ENCODE peak calls at places on chromosomes 12 and 14, in nine cellular contexts. One of them, this sample, is unnamed.

GRCh38 chr14:38079268-38079667 is 128.4 kb upstream of the SSTR1 start:
- DNase-seq in AG10803: peak
- DNase-seq in GM12865: no peak
- DNase-seq in OCI-LY7: no peak
- DNase-seq in mesendoderm: no peak
- DNase-seq in epithelial cell of esophagus: peak
- DNase-seq in adipocyte: peak
- DNase-seq in breast epithelium: no peak
- DNase-seq in SK-N-SH: no peak
- DNase-seq in this sample: no peak

GRCh38 chr14:42779024-42779423 is 1172.3 kb downstream of the LRFN5 start:
- DNase-seq in SK-N-SH: no peak
- DNase-seq in OCI-LY7: no peak
- DNase-seq in breast epithelium: no peak
- DNase-seq in epithelial cell of esophagus: peak
- DNase-seq in AG10803: no peak
- DNase-seq in GM12865: no peak
- DNase-seq in mesendoderm: no peak
- DNase-seq in adipocyte: no peak
- DNase-seq in this sample: no peak

GRCh38 chr14:101520621-101521305 is 40.5 kb upstream of the DIO3 start:
- DNase-seq in adipocyte: no peak
- DNase-seq in SK-N-SH: no peak
- DNase-seq in epithelial cell of esophagus: no peak
- DNase-seq in breast epithelium: no peak
- DNase-seq in OCI-LY7: no peak
- DNase-seq in mesendoderm: no peak
- DNase-seq in GM12865: no peak
- DNase-seq in AG10803: peak
- DNase-seq in this sample: no peak

GRCh38 chr12:72074065-72074464 is 135.4 kb downstream of the TPH2 start:
- DNase-seq in SK-N-SH: no peak
- DNase-seq in GM12865: no peak
- DNase-seq in adipocyte: no peak
- DNase-seq in OCI-LY7: no peak
- DNase-seq in epithelial cell of esophagus: no peak
- DNase-seq in mesendoderm: no peak
- DNase-seq in breast epithelium: no peak
- DNase-seq in AG10803: no peak
- DNase-seq in this sample: no peak

GRCh38 chr14:96267336-96267735 is 11.3 kb downstream of the BDKRB1 start:
- DNase-seq in SK-N-SH: peak
- DNase-seq in mesendoderm: peak
- DNase-seq in epithelial cell of esophagus: peak
- DNase-seq in GM12865: no peak
- DNase-seq in adipocyte: peak
- DNase-seq in AG10803: peak
- DNase-seq in breast epithelium: no peak
- DNase-seq in OCI-LY7: no peak
- DNase-seq in this sample: no peak

GRCh38 chr12:88634008-88634407 is 53.7 kb upstream of the KITLG start:
- DNase-seq in adipocyte: no peak
- DNase-seq in mesendoderm: no peak
- DNase-seq in breast epithelium: no peak
- DNase-seq in SK-N-SH: no peak
- DNase-seq in AG10803: peak
- DNase-seq in epithelial cell of esophagus: no peak
- DNase-seq in OCI-LY7: no peak
- DNase-seq in GM12865: no peak
- DNase-seq in this sample: no peak

GRCh38 chr12:75834591-75834990 is 197.0 kb downstream of the PHLDA1 start:
- DNase-seq in SK-N-SH: no peak
- DNase-seq in breast epithelium: no peak
- DNase-seq in mesendoderm: no peak
- DNase-seq in adipocyte: no peak
- DNase-seq in OCI-LY7: no peak
- DNase-seq in AG10803: no peak
- DNase-seq in epithelial cell of esophagus: peak
- DNase-seq in GM12865: no peak
- DNase-seq in this sample: no peak

GRCh38 chr14:77264466-77265186 is 6.4 kb downstream of the NGB start:
- DNase-seq in AG10803: no peak
- DNase-seq in adipocyte: no peak
- DNase-seq in breast epithelium: no peak
- DNase-seq in SK-N-SH: no peak
- DNase-seq in mesendoderm: no peak
- DNase-seq in OCI-LY7: no peak
- DNase-seq in epithelial cell of esophagus: no peak
- DNase-seq in GM12865: no peak
- DNase-seq in this sample: no peak

GRCh38 chr14:84750763-84751554 is 779.0 kb upstream of the FLRT2 start:
- DNase-seq in SK-N-SH: no peak
- DNase-seq in breast epithelium: no peak
- DNase-seq in adipocyte: peak
- DNase-seq in OCI-LY7: no peak
- DNase-seq in GM12865: no peak
- DNase-seq in epithelial cell of esophagus: peak
- DNase-seq in mesendoderm: peak
- DNase-seq in AG10803: peak
- DNase-seq in this sample: no peak

GRCh38 chr12:107379852-107380567 is 286.7 kb upstream of the CRY1 start:
- DNase-seq in adipocyte: peak
- DNase-seq in epithelial cell of esophagus: peak
- DNase-seq in AG10803: peak
- DNase-seq in OCI-LY7: no peak
- DNase-seq in breast epithelium: no peak
- DNase-seq in SK-N-SH: no peak
- DNase-seq in mesendoderm: no peak
- DNase-seq in GM12865: no peak
- DNase-seq in this sample: no peak

GRCh38 chr14:24418492-24418873 is 11.0 kb downstream of the CBLN3 start:
- DNase-seq in SK-N-SH: no peak
- DNase-seq in breast epithelium: no peak
- DNase-seq in adipocyte: no peak
- DNase-seq in OCI-LY7: no peak
- DNase-seq in AG10803: peak
- DNase-seq in mesendoderm: no peak
- DNase-seq in GM12865: no peak
- DNase-seq in epithelial cell of esophagus: peak
- DNase-seq in this sample: no peak

GRCh38 chr12:113987261-113988063 is 21.3 kb upstream of the RBM19 start:
- DNase-seq in GM12865: no peak
- DNase-seq in epithelial cell of esophagus: no peak
- DNase-seq in mesendoderm: no peak
- DNase-seq in adipocyte: no peak
- DNase-seq in breast epithelium: no peak
- DNase-seq in SK-N-SH: no peak
- DNase-seq in AG10803: no peak
- DNase-seq in OCI-LY7: no peak
- DNase-seq in this sample: no peak

GRCh38 chr14:97900187-97900586 is 1103.0 kb downstream of the VRK1 start:
- DNase-seq in epithelial cell of esophagus: no peak
- DNase-seq in AG10803: no peak
- DNase-seq in GM12865: no peak
- DNase-seq in OCI-LY7: no peak
- DNase-seq in SK-N-SH: no peak
- DNase-seq in breast epithelium: no peak
- DNase-seq in mesendoderm: no peak
- DNase-seq in adipocyte: no peak
- DNase-seq in this sample: no peak
- H3K4me3 ChIP-seq in epithelial cell of esophagus: no peak
- H3K4me3 ChIP-seq in AG10803: no peak
- H3K4me3 ChIP-seq in GM12865: no peak
- H3K4me3 ChIP-seq in OCI-LY7: no peak
- H3K4me3 ChIP-seq in SK-N-SH: no peak
- H3K4me3 ChIP-seq in breast epithelium: no peak
- H3K4me3 ChIP-seq in mesendoderm: no peak
- H3K4me3 ChIP-seq in adipocyte: no peak
- H3K4me3 ChIP-seq in this sample: no peak

DNA sequence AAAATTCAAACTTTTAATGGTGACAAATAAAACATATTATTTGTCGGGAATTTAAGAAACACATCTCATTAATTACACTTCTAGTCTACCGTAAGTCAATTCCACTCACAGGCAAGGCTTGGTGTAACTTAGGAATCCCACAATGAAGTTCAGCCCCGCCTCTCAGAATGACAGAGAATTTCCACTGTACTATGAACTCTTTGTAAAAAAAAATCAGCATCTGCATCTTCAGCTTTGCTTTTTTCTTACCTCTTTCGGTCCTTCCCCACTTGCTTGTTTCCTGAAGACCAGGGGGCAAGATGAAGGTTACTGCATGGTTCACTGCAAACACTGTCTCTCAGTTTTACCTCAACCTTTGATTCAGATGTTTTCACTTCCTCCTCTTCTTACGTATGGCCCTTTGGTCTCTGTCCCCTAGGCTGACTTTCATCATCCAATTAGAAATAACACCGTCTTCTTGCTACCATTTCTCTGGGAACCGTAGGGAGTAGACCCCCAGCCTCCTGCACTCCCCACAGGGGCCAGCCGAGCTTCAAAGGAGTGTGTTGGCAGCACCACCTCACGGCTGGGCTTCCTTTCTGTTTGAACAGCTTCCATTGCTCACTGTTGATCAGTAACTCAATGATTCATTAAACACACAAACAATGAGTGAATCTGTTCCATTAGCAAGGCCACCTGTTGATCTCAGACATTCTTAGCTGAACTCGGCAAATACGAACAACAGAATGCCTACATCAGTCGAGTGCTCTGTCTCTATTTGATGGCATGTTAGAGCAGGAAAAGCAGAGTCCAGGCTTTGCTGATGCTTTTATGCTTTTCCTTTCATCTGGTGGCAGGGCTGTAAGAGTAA is 343.0 kb downstream of the BMP4 start:
- DNase-seq in mesendoderm: peak
- DNase-seq in SK-N-SH: no peak
- DNase-seq in adipocyte: no peak
- DNase-seq in breast epithelium: no peak
- DNase-seq in OCI-LY7: peak
- DNase-seq in GM12865: peak
- DNase-seq in AG10803: no peak
- DNase-seq in epithelial cell of esophagus: peak
- DNase-seq in this sample: peak
- H3K4me3 ChIP-seq in mesendoderm: no peak
- H3K4me3 ChIP-seq in SK-N-SH: no peak
- H3K4me3 ChIP-seq in adipocyte: no peak
- H3K4me3 ChIP-seq in breast epithelium: no peak
- H3K4me3 ChIP-seq in OCI-LY7: peak
- H3K4me3 ChIP-seq in GM12865: peak
- H3K4me3 ChIP-seq in AG10803: no peak
- H3K4me3 ChIP-seq in epithelial cell of esophagus: no peak
- H3K4me3 ChIP-seq in this sample: no peak

DNA sequence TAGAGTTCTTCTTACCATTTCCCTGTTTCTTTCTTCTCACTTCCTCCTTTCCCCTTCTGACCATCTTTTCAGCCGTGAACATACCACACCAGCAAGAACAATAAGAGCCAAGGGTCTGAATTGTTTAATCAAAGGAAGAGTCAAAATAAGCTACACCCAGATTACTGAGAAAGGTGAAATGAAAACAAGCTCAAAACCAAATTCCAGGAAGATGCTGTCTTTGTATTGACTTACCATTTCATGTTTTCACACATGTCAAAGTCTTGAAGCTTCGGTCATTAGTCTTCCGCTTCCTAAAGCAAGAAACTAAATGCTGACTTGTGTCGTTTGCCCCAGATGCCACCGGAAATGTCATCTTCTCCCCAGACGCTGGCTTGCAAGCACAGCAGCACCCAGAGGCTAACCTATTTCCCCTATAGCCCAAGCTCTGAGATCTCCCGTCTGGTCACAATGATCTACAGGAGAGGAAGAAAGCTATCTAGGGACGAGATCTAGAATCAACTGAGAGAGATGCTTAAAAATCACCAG is 136.5 kb upstream of the AMIGO2 start:
- DNase-seq in breast epithelium: no peak
- DNase-seq in epithelial cell of esophagus: no peak
- DNase-seq in AG10803: no peak
- DNase-seq in GM12865: peak
- DNase-seq in mesendoderm: no peak
- DNase-seq in adipocyte: no peak
- DNase-seq in SK-N-SH: no peak
- DNase-seq in OCI-LY7: peak
- DNase-seq in this sample: no peak
- H3K4me3 ChIP-seq in breast epithelium: no peak
- H3K4me3 ChIP-seq in epithelial cell of esophagus: no peak
- H3K4me3 ChIP-seq in AG10803: no peak
- H3K4me3 ChIP-seq in GM12865: peak
- H3K4me3 ChIP-seq in mesendoderm: no peak
- H3K4me3 ChIP-seq in adipocyte: no peak
- H3K4me3 ChIP-seq in SK-N-SH: no peak
- H3K4me3 ChIP-seq in OCI-LY7: peak
- H3K4me3 ChIP-seq in this sample: no peak

GRCh38 chr12:4489551-4489950 is 43.9 kb upstream of the FGF6 start:
- DNase-seq in AG10803: no peak
- DNase-seq in adipocyte: no peak
- DNase-seq in epithelial cell of esophagus: no peak
- DNase-seq in OCI-LY7: no peak
- DNase-seq in GM12865: no peak
- DNase-seq in mesendoderm: no peak
- DNase-seq in SK-N-SH: no peak
- DNase-seq in breast epithelium: no peak
- DNase-seq in this sample: no peak

GRCh38 chr12:4483885-4484823 is 38.5 kb upstream of the FGF6 start:
- DNase-seq in GM12865: no peak
- DNase-seq in OCI-LY7: peak
- DNase-seq in SK-N-SH: no peak
- DNase-seq in breast epithelium: no peak
- DNase-seq in epithelial cell of esophagus: peak
- DNase-seq in mesendoderm: no peak
- DNase-seq in AG10803: no peak
- DNase-seq in adipocyte: no peak
- DNase-seq in this sample: no peak

GRCh38 chr12:4490973-4491372 is 45.4 kb upstream of the FGF6 start:
- DNase-seq in epithelial cell of esophagus: no peak
- DNase-seq in OCI-LY7: no peak
- DNase-seq in mesendoderm: no peak
- DNase-seq in AG10803: no peak
- DNase-seq in SK-N-SH: no peak
- DNase-seq in adipocyte: no peak
- DNase-seq in GM12865: no peak
- DNase-seq in breast epithelium: no peak
- DNase-seq in this sample: no peak

GRCh38 chr12:4486049-4486699 is 40.6 kb upstream of the FGF6 start:
- DNase-seq in adipocyte: no peak
- DNase-seq in epithelial cell of esophagus: no peak
- DNase-seq in AG10803: no peak
- DNase-seq in breast epithelium: no peak
- DNase-seq in mesendoderm: no peak
- DNase-seq in OCI-LY7: no peak
- DNase-seq in SK-N-SH: no peak
- DNase-seq in GM12865: no peak
- DNase-seq in this sample: no peak

DNA sequence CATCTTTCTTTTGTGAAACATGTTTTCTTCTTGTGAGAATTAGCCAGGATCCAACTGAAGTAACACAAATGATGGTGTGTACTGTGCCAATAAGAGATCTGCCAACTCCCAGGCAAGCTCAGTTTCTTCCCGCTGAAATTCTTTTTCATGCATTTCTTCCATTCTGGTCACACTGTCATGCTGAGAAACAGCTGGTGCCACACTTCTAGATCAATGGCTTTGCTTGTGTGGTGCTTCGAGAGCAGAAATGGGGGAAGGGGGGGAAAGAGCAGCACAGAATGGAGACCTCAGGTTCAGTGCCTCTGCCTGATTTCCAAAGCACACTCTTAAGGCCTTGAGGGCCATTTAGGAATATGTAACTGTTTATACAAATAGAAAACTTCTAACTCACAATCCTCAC is 41.4 kb upstream of the FGF6 start:
- DNase-seq in mesendoderm: peak
- DNase-seq in OCI-LY7: no peak
- DNase-seq in breast epithelium: no peak
- DNase-seq in adipocyte: no peak
- DNase-seq in AG10803: no peak
- DNase-seq in SK-N-SH: no peak
- DNase-seq in GM12865: no peak
- DNase-seq in epithelial cell of esophagus: no peak
- DNase-seq in this sample: peak
- H3K4me3 ChIP-seq in mesendoderm: no peak
- H3K4me3 ChIP-seq in OCI-LY7: no peak
- H3K4me3 ChIP-seq in breast epithelium: no peak
- H3K4me3 ChIP-seq in adipocyte: no peak
- H3K4me3 ChIP-seq in AG10803: no peak
- H3K4me3 ChIP-seq in SK-N-SH: no peak
- H3K4me3 ChIP-seq in GM12865: no peak
- H3K4me3 ChIP-seq in epithelial cell of esophagus: no peak
- H3K4me3 ChIP-seq in this sample: no peak